ENCODE peak calls at places on chromosomes 1 and 21, in seven cellular contexts. V, R, Z, C, F, W and Y are unnamed samples.

GRCh38 chr1:15757575-15758401 is 807 bp upstream of the FBLIM1 start:
- DNase-seq in C (peak; percentile 84), R (no peak), Z (no peak), V (peak; percentile 23), W (no peak), F (no peak), Y (peak; percentile 26)

GRCh38 chr1:167904641-167905040 is 9.3 kb downstream of the ADCY10 start:
- DNase-seq in R (no peak), W (peak; percentile 37), C (no peak), V (peak; percentile 74), Z (no peak), F (no peak), Y (peak; percentile 52)

GRCh38 chr21:45202889-45203288 is 84.8 kb downstream of the POFUT2 start:
- DNase-seq in F (no peak), R (no peak), Z (no peak), V (no peak), W (no peak), C (no peak), Y (no peak)

GRCh38 chr1:168731244-168731643 is 2.2 kb upstream of the DPT start:
- DNase-seq in W (no peak), C (no peak), V (no peak), F (no peak), R (no peak), Z (no peak), Y (no peak)

GRCh38 chr1:63698001-63698838 is 75.6 kb upstream of the ROR1 start:
- DNase-seq in F (peak; percentile 44), C (peak; percentile 93), R (no peak), Z (no peak), V (no peak), W (no peak), Y (peak; percentile 69)

GRCh38 chr1:31855038-31855845 is 39.4 kb upstream of the SPOCD1 start:
- DNase-seq in R (no peak), V (peak; percentile 51), Z (no peak), C (no peak), F (no peak), W (no peak), Y (peak; percentile 53)

GRCh38 chr1:239682945-239683344 is 296.6 kb downstream of the CHRM3 start:
- DNase-seq in Z (no peak), V (no peak), R (no peak), C (no peak), W (no peak), F (no peak), Y (no peak)

GRCh38 chr1:153390938-153391710 is at the start of gene S100A8:
- DNase-seq in C (peak; percentile 70), Z (peak; percentile 27), F (no peak), R (peak; percentile 83), W (no peak), V (no peak), Y (no peak)

GRCh38 chr1:195766709-195767108 is 841.5 kb downstream of the KCNT2 start:
- DNase-seq in C (no peak), R (no peak), F (no peak), V (peak; percentile 34), W (no peak), Z (no peak), Y (peak; percentile 22)

GRCh38 chr21:30255679-30256078 is 27.1 kb downstream of the KRTAP24-1 start:
- DNase-seq in C (no peak), V (no peak), F (no peak), W (no peak), R (no peak), Z (no peak), Y (no peak)

GRCh38 chr1:212284332-212284743 is 872 bp upstream of the PPP2R5A start:
- DNase-seq in Z (no peak), F (no peak), R (no peak), V (no peak), W (no peak), C (no peak), Y (peak; percentile 34)

GRCh38 chr1:81867235-81867634 is 66.5 kb downstream of the ADGRL2 start:
- DNase-seq in F (no peak), Z (no peak), C (no peak), V (no peak), W (no peak), R (no peak), Y (no peak)

GRCh38 chr1:85462931-85463665 is 1.9 kb downstream of the DDAH1 start:
- DNase-seq in W (no peak), V (no peak), C (no peak), Z (no peak), R (no peak), F (no peak), Y (no peak)

GRCh38 chr1:85464497-85465098 is 361 bp downstream of the DDAH1 start:
- DNase-seq in W (no peak), V (peak; percentile 77), C (peak; percentile 82), F (peak; percentile 27), R (peak; percentile 88), Z (peak; percentile 30), Y (peak; percentile 81)

GRCh38 chr1:85465099-85465790 is at the start of gene DDAH1:
- DNase-seq in V (peak; percentile 53), W (no peak), F (peak; percentile 46), Z (no peak), C (no peak), R (peak; percentile 88), Y (peak; percentile 65)

GRCh38 chr1:85465791-85466134 is 804 bp upstream of the DDAH1 start:
- DNase-seq in V (no peak), F (no peak), Z (no peak), C (no peak), W (no peak), R (no peak), Y (peak; percentile 61)

DNA sequence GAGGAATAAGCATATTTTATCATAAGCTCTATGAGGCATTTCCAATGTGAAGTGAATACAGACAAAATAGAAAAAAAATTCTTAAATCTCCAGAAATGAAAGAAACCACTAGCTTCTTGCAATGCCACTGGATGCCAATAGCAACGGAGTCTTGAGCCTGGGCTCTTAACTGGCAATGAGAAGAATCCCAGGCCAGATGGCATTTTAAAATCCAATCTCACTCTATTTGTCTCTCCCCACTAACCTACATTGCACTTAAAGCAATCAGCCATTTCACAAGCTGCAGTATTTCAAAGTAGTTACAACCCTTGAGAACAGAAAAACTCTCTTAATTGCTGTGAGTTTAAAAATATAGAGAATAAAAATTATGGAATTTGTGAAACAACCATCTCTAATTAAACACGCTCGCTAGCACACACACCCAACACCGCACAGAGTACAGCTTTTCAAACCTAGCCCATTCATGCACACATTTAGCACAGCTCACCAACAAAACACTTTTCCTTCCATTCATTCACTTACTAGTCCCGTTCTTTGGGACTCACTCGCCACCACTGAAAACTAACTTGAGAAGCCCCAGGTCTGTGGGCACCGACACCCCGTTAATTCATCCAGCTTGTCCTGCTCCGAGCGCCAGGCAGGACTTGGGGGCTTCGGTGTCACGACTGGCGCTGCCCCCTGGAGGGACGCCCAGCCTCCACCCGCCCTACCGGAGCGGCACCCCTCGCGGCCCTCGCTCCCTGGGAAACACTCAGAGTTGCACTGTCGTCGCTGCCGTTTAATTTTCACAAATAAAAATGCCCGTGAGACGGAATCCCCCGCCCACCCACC is 1.1 kb downstream of the DDAH1 start:
- DNase-seq in W (no peak), R (no peak), Z (no peak), F (peak; percentile 8), V (peak; percentile 18), C (no peak), Y (peak; percentile 77)
- TF ChIP-seq CTCF in W (no peak), R (no peak), Z (no peak), F (no peak), V (no peak), C (no peak), Y (no peak)

GRCh38 chr1:241847540-241847795 is 536 bp upstream of the EXO1 start:
- DNase-seq in Z (no peak), C (no peak), R (no peak), F (no peak), W (no peak), V (no peak), Y (no peak)

GRCh38 chr1:241847796-241848668 is at the start of gene EXO1:
- DNase-seq in R (peak; percentile 93), C (peak; percentile 90), V (peak; percentile 82), F (peak; percentile 98), W (peak; percentile 68), Z (peak; percentile 65), Y (peak; percentile 85)

GRCh38 chr1:241848680-241849344 is 808 bp downstream of the EXO1 start:
- DNase-seq in F (no peak), Z (no peak), C (no peak), W (no peak), V (no peak), R (no peak), Y (no peak)

GRCh38 chr1:241846375-241846774 is 1.6 kb upstream of the EXO1 start:
- DNase-seq in F (no peak), Z (no peak), W (no peak), C (no peak), R (no peak), V (no peak), Y (no peak)

GRCh38 chr1:241846862-241847539 is 1.0 kb upstream of the EXO1 start:
- DNase-seq in Z (no peak), R (no peak), F (no peak), C (no peak), V (no peak), W (no peak), Y (no peak)
- H3K4me3 ChIP-seq in Z (no peak overlapping the region), R (peak overlapping the region; percentile 89), F (peak overlapping the region; percentile 81), C (peak overlapping the region; percentile 72), V (peak overlapping the region; percentile 92), W (peak overlapping the region; percentile 75), Y (peak overlapping the region; percentile 96)

GRCh38 chr1:177185209-177185608 is 14.5 kb downstream of the BRINP2 start:
- DNase-seq in Z (no peak), R (no peak), V (no peak), F (no peak), W (no peak), C (no peak), Y (no peak)
- TF ChIP-seq CTCF in Z (peak; percentile 15), R (peak; percentile 43), V (peak; percentile 48), F (no peak), W (peak; percentile 58), C (peak; percentile 8), Y (peak; percentile 53)

DNA sequence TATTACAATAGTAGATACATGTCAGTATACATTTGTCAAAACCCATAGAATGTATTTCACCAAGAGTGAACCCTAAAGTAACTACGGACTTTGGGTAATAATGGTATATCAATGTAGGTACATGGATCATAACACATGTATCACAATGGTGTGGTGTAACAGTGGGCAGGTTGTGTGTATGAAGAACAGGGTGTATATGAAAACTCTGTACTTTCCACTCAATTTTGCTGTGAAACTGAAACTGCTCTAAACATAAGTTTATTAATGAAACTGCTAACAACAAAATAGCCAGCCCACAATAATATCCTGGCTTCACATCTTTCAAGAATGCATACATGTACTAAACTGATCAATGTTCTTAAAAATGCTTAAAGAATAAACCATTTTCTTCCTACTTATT is 90.2 kb downstream of the RUSC1 start:
- DNase-seq in R (no peak), Z (no peak), F (no peak), W (no peak), V (no peak), C (no peak), Y (no peak)
- H3K4me3 ChIP-seq in R (no peak overlapping the region), Z (no peak overlapping the region), F (no peak overlapping the region), W (no peak overlapping the region), V (no peak overlapping the region), C (no peak overlapping the region), Y (no peak overlapping the region)